ENCODE peak calls at places on chromosomes 11 and 22, in nine cellular contexts. J is ascending aorta; G is body of pancreas; F is CD8-positive, alpha-beta T cell; T is psoas muscle; R is heart left ventricle; H is lower leg skin; V is OCI-LY7; E is brain microvascular endothelial cell. O is an unnamed sample.

GRCh38 chr11:71301046-71301857 is 48.9 kb upstream of the SHANK2 start:
- DNase-seq in V (no peak), R (no peak), F (no peak), J (no peak), E (no peak), T (no peak), G (no peak), H (peak), O (no peak)

GRCh38 chr22:27723150-27723549 is 78.4 kb downstream of the MN1 start:
- DNase-seq in H (no peak), G (no peak), V (no peak), R (no peak), E (no peak), T (no peak), F (no peak), J (no peak), O (no peak)

GRCh38 chr11:10107522-10107921 is 186.5 kb downstream of the SBF2 start:
- DNase-seq in E (no peak), T (no peak), F (no peak), V (no peak), J (no peak), R (no peak), H (no peak), G (no peak), O (no peak)

GRCh38 chr11:75534291-75535038 is 8.7 kb upstream of the GDPD5 start:
- DNase-seq in R (no peak), T (no peak), F (no peak), G (no peak), V (no peak), J (no peak), H (no peak), E (no peak), O (no peak)

GRCh38 chr22:48531721-48532435 is 1295.8 kb downstream of the BRD1 start:
- DNase-seq in V (no peak), G (no peak), F (no peak), E (no peak), J (no peak), R (no peak), T (no peak), H (no peak), O (no peak)

GRCh38 chr11:2898366-2899079 is 12.9 kb upstream of the CDKN1C start:
- DNase-seq in V (no peak), T (peak), J (peak), G (peak), R (peak), H (peak), F (peak), E (peak), O (peak)

GRCh38 chr22:20239951-20240773 is 28.0 kb downstream of the RTN4R start:
- DNase-seq in T (no peak), E (no peak), F (no peak), G (no peak), J (no peak), V (no peak), R (peak), H (no peak), O (no peak)

GRCh38 chr11:72233056-72233772 is 8.6 kb downstream of the INPPL1 start:
- DNase-seq in E (no peak), T (no peak), J (no peak), V (no peak), H (peak), G (no peak), R (no peak), F (no peak), O (no peak)

GRCh38 chr22:46047841-46048595 is 71.1 kb upstream of the WNT7B start:
- DNase-seq in G (peak), H (no peak), R (peak), V (no peak), J (peak), E (no peak), T (no peak), F (no peak), O (no peak)

GRCh38 chr11:125101596-125101995 is 9.8 kb downstream of the TMEM218 start:
- DNase-seq in T (no peak), J (no peak), G (no peak), F (no peak), V (no peak), E (no peak), H (no peak), R (no peak), O (no peak)

GRCh38 chr11:131867457-131868257 is 497.2 kb downstream of the NTM start:
- DNase-seq in E (peak), V (peak), J (no peak), G (peak), R (peak), H (peak), T (peak), F (no peak), O (peak)

GRCh38 chr11:114160884-114161283 is 101.4 kb downstream of the ZBTB16 start:
- DNase-seq in H (peak), V (no peak), F (no peak), J (no peak), T (no peak), E (no peak), G (no peak), R (no peak), O (peak)

GRCh38 chr22:25062378-25063095 is 110.0 kb downstream of the KIAA1671 start:
- DNase-seq in V (no peak), J (no peak), R (no peak), E (no peak), H (no peak), T (no peak), F (peak), G (no peak), O (no peak)

GRCh38 chr11:35237860-35238715 is 99.1 kb downstream of the CD44 start:
- DNase-seq in V (peak), R (no peak), J (no peak), F (peak), E (peak), T (no peak), H (peak), G (peak), O (peak)
- TF ChIP-seq CTCF in V (peak), R (peak), J (peak), F (peak), E (peak), T (peak), H (no peak), G (peak), O (peak)

DNA sequence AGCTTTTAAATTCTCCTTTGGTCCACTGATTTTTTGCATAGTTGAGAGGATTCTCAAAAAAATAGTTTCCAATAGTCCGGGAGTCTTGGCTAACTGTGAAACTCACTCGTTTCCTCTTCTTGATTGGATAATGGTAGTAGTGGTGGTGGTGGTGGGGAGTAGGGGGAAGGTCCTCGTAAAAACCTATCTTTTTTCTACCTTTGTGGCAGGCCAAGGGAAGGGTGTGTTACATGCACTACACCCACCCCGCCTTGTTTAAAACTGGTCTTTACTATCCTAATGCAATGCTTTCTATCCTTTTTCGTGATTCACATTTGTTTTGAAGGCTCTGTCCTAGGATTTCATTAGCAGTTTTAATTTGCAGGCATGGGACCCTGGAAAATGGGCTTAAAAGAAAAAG is 4.8 kb downstream of the TEAD1 start:
- DNase-seq in E (no peak), H (no peak), F (no peak), V (no peak), T (no peak), R (no peak), J (no peak), G (no peak), O (no peak)
- H3K4me3 ChIP-seq in E (no peak), H (no peak), F (no peak), V (no peak), T (peak), R (no peak), J (no peak), G (no peak), O (no peak)

DNA sequence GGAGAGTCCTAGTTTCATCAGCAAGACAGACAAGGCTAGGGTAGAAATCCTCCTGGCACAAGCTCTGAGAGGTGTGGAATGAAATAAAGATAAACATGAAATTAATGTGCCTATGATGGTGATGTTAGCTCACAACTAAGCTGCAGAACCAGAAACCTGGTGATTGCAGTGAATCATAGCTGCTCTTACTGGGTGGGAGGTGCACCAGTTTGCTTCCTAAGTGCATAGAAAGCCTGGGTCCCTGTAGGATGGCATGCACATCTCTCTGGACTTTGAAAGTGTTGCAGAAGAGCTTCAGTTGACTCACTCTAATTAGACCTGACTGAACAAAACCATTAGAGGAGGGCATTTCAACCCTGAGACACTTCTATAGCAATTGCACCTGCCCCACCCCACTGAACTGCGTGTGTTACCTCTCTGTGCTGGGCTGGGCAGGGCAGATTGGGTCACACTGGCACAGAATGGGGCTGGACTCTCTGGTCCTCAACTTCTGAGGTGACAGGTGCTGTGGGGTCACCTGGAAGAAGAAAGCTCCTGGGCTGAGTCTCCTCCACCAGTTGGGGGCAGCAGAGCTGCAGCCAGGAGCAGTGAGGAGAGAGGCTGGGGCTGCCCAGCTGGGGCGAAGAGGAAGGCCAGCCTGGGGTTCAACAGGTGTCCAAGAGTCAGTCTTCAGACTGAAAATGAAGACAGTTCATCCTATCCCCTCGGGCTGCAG is 57.9 kb downstream of the GGTLC2 start:
- DNase-seq in J (no peak), E (no peak), R (no peak), F (no peak), G (no peak), V (peak), H (no peak), T (no peak), O (peak)
- TF ChIP-seq CTCF in J (no peak), E (peak), R (no peak), F (no peak), G (peak), V (peak), H (no peak), T (no peak), O (peak)

GRCh38 chr11:128733440-128734115 is 39.7 kb downstream of the FLI1 start:
- DNase-seq in V (peak), R (no peak), E (peak), G (no peak), T (no peak), F (peak), J (no peak), H (no peak), O (no peak)

GRCh38 chr11:128735935-128736610 is 42.2 kb downstream of the FLI1 start:
- DNase-seq in V (peak), G (no peak), H (no peak), F (no peak), T (no peak), R (no peak), E (no peak), J (no peak), O (no peak)

GRCh38 chr11:128732471-128733277 is 38.8 kb downstream of the FLI1 start:
- DNase-seq in R (no peak), V (peak), T (no peak), E (no peak), F (no peak), H (no peak), G (no peak), J (no peak), O (no peak)

GRCh38 chr11:128737704-128738103 is 43.8 kb downstream of the FLI1 start:
- DNase-seq in J (no peak), R (no peak), T (no peak), H (no peak), F (no peak), V (no peak), G (no peak), E (no peak), O (no peak)

GRCh38 chr11:128734439-128735224 is 40.8 kb downstream of the FLI1 start:
- DNase-seq in E (no peak), G (no peak), T (no peak), R (no peak), H (no peak), F (no peak), J (peak), V (peak), O (no peak)
- H3K4me3 ChIP-seq in E (no peak), G (no peak), T (no peak), R (no peak), H (no peak), F (no peak), J (no peak), V (peak), O (no peak)

GRCh38 chr11:67044496-67044895 is 12.2 kb upstream of the RHOD start:
- DNase-seq in H (no peak), J (no peak), G (no peak), R (no peak), V (no peak), F (no peak), E (no peak), T (no peak), O (no peak)

GRCh38 chr11:67045314-67045713 is 11.3 kb upstream of the RHOD start:
- DNase-seq in R (peak), V (no peak), T (peak), J (peak), H (no peak), E (peak), F (no peak), G (no peak), O (peak)

GRCh38 chr11:67041602-67042001 is 15.0 kb upstream of the RHOD start:
- DNase-seq in H (no peak), V (no peak), J (no peak), G (no peak), R (no peak), F (no peak), T (no peak), E (no peak), O (no peak)

GRCh38 chr11:67043572-67044329 is 12.9 kb upstream of the RHOD start:
- DNase-seq in E (no peak), J (no peak), V (no peak), H (no peak), R (no peak), G (no peak), F (no peak), T (no peak), O (no peak)

DNA sequence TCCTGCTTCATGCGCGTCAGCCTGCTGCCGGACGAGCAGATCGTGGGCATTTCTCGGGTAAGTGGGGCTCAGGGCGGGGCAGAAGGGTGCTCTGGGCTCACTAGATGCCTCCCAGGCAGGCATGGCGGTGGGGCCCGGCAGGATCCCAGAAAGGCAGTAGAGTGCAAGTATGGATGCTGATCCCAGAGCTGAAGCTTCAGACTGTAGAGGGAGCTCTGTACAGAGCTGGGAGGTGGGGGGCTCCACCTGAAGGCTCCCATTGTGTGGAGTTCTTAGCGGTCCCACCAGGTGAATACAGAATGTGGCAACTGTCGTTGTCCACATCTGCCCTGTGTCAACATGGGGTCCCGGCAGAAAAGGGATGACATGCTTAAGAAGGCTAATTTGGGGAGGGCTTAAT is 16.5 kb upstream of the RHOD start:
- DNase-seq in V (no peak), G (no peak), F (no peak), J (no peak), T (no peak), R (no peak), E (no peak), H (no peak), O (no peak)
- TF ChIP-seq CTCF in V (no peak), G (no peak), F (no peak), J (no peak), T (no peak), R (no peak), E (peak), H (no peak), O (no peak)

DNA sequence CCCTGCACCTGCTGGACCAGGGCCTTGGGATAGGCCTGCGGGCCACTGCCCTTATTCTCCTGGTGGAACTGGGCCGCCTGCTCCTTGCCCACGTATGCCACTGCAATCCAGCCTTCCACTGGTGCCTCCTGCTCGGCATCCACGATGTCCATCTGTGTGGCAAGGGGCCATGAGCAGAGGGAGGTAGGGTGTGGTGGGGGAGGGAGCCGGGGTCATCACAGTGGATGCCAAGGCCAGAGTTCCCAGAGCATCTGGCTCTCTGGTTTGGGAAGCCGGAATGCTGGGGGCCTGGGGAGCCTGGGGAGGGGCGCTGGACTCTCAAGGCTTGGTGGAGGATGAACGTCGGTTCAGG is 627 bp downstream of the RNF215 start:
- DNase-seq in J (no peak), E (no peak), H (no peak), T (no peak), F (no peak), R (no peak), V (no peak), G (peak), O (no peak)
- H3K4me3 ChIP-seq in J (peak), E (peak), H (peak), T (peak), F (peak), R (peak), V (peak), G (peak), O (peak)

GRCh38 chr11:7547091-7547490 is 33.3 kb downstream of the PPFIBP2 start:
- DNase-seq in T (no peak), F (no peak), J (no peak), V (no peak), R (no peak), E (no peak), G (no peak), H (no peak), O (no peak)

GRCh38 chr11:7549681-7550080 is 35.9 kb downstream of the PPFIBP2 start:
- DNase-seq in G (no peak), V (no peak), T (no peak), E (no peak), R (no peak), J (no peak), F (no peak), H (no peak), O (no peak)

GRCh38 chr11:7546324-7546791 is 32.6 kb downstream of the PPFIBP2 start:
- DNase-seq in G (no peak), T (peak), E (no peak), V (no peak), F (no peak), J (no peak), R (no peak), H (peak), O (no peak)

GRCh38 chr11:7547687-7548086 is 33.9 kb downstream of the PPFIBP2 start:
- DNase-seq in V (no peak), J (no peak), R (no peak), F (no peak), G (no peak), E (no peak), T (no peak), H (no peak), O (no peak)

DNA sequence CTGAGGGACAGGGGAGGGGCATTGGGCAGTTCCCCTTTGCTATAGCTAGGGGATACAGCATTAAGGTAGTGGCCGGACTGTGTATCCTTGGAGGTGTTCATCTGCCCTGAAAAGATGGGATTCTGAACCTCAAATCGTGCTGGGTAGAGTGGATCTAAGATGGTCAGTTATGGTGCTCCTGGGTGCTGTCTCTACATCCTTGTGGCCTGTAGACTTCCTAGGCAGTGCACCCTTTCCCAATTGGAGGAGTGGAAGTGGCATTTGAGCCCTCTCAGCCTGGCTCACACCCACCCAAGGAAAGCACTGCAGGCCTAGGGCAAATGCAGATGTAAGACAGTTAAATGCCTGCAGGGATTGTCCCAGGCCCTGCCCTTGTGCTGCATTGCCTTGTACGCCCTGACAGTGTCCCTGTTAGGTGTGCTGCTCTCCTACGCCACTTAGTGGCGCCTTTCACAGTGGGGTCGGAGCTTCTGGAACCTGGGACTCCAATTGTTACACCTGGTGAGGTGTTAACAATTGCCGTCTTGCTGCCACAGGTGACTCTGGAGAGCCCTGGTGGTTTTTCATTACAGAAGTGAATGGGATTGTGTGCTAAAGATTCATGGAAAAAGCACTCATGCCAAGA is 35.0 kb downstream of the PPFIBP2 start:
- DNase-seq in H (no peak), G (peak), F (no peak), R (no peak), E (no peak), V (peak), T (no peak), J (no peak), O (no peak)
- TF ChIP-seq CTCF in H (no peak), G (peak), F (no peak), R (no peak), E (peak), V (peak), T (peak), J (no peak), O (no peak)

DNA sequence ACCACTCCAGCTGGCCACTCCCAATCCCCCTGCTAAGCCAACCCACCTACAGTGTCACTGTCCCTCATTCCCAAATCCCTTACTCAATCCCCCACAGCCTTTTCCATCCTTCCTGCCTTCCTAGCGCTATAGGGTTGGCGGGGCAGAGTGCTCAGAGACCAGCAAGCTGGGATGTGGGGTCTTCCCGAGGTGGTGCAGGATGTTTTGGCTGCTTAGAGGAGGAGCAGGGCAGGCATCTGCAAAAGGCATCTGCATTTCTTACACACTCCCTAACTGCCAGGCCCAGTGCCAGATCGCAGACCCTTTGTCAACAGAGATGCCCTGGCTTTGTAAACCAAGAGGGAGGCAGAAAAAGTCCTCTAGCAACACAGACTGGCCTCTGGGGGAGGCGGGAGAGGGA is 37.9 kb upstream of the ADA2 start:
- DNase-seq in T (no peak), F (no peak), H (no peak), E (no peak), R (no peak), G (no peak), V (no peak), J (no peak), O (no peak)
- H3K4me3 ChIP-seq in T (peak), F (no peak), H (no peak), E (no peak), R (no peak), G (no peak), V (no peak), J (no peak), O (no peak)

GRCh38 chr11:115515647-115516046 is 11.4 kb upstream of the CADM1 start:
- DNase-seq in E (no peak), G (no peak), J (no peak), F (no peak), T (no peak), R (no peak), H (no peak), V (no peak), O (no peak)
- TF ChIP-seq CTCF in E (no peak), G (no peak), J (no peak), F (no peak), T (no peak), R (no peak), H (no peak), V (no peak), O (no peak)

GRCh38 chr11:69133251-69133650 is 22.5 kb upstream of the SMIM38 start:
- DNase-seq in H (no peak), R (no peak), F (no peak), G (no peak), T (no peak), E (no peak), J (no peak), V (no peak), O (no peak)

GRCh38 chr11:69129647-69130046 is 26.1 kb upstream of the SMIM38 start:
- DNase-seq in G (no peak), H (no peak), V (no peak), E (no peak), T (no peak), R (no peak), J (no peak), F (no peak), O (no peak)

GRCh38 chr11:69131644-69132300 is 24.0 kb upstream of the SMIM38 start:
- DNase-seq in H (peak), R (peak), J (peak), E (peak), G (peak), T (peak), V (no peak), F (no peak), O (peak)

GRCh38 chr11:69130586-69131566 is 24.9 kb upstream of the SMIM38 start:
- DNase-seq in E (no peak), G (peak), F (no peak), R (peak), V (no peak), J (peak), H (no peak), T (no peak), O (no peak)

GRCh38 chr11:69132301-69132670 is 23.4 kb upstream of the SMIM38 start:
- DNase-seq in G (no peak), R (no peak), E (no peak), H (no peak), J (no peak), T (no peak), F (no peak), V (no peak), O (no peak)
- H3K4me3 ChIP-seq in G (no peak), R (no peak), E (no peak), H (no peak), J (no peak), T (no peak), F (no peak), V (no peak), O (no peak)

O was measured in cardiac fibroblast.